ENCODE peak calls at places on chromosomes 5 and 9, in ten cellular contexts. S is HepG2, M is A549, Y is stomach, L is GM12878, E is K562, O is tibial nerve, X is ovary, N is H1, W is SK-N-SH. P is an unnamed sample.

GRCh38 chr9:98318041-98318790 is 62.8 kb upstream of the TBC1D2 start:
- DNase-seq in M (no peak), L (no peak), X (no peak), O (no peak), S (no peak), W (no peak), Y (no peak), N (no peak), E (no peak), P (no peak)

GRCh38 chr5:150398432-150399157 is 14.1 kb downstream of the CD74 start:
- DNase-seq in X (no peak), Y (peak), M (peak), N (no peak), W (no peak), E (peak), O (no peak), S (no peak), L (no peak), P (peak)

GRCh38 chr9:89778100-89779085 is 173.6 kb downstream of the GADD45G start:
- DNase-seq in W (peak), N (no peak), M (no peak), X (no peak), S (peak), L (no peak), O (no peak), Y (no peak), E (no peak), P (no peak)

GRCh38 chr9:36100532-36100931 is 36.0 kb upstream of the GLIPR2 start:
- DNase-seq in O (no peak), Y (no peak), W (no peak), S (no peak), X (no peak), M (no peak), E (no peak), N (no peak), L (no peak), P (no peak)

GRCh38 chr9:103377667-103378066 is 382.5 kb downstream of the CYLC2 start:
- DNase-seq in E (no peak), L (no peak), N (no peak), X (no peak), M (no peak), O (no peak), Y (no peak), S (no peak), W (no peak), P (no peak)

GRCh38 chr5:179146277-179146676 is 86.1 kb downstream of the ZNF354C start:
- DNase-seq in M (no peak), L (no peak), W (no peak), E (no peak), Y (no peak), N (no peak), X (no peak), S (no peak), O (no peak), P (no peak)

GRCh38 chr5:671459-672328 is 21.5 kb downstream of the TPPP start:
- DNase-seq in W (peak), E (peak), N (no peak), O (peak), X (peak), M (peak), Y (peak), S (peak), L (no peak), P (peak)

GRCh38 chr5:58972301-58972700 is 389.4 kb downstream of the RAB3C start:
- DNase-seq in L (no peak), M (no peak), E (no peak), N (no peak), Y (no peak), S (no peak), X (no peak), W (no peak), O (no peak), P (no peak)

GRCh38 chr9:113594484-113595299 is 131.2 kb downstream of the RGS3 start:
- DNase-seq in X (no peak), W (peak), N (no peak), S (no peak), E (no peak), Y (peak), L (no peak), O (no peak), M (no peak), P (no peak)

GRCh38 chr9:121192959-121193645 is 8.6 kb downstream of the RAB14 start:
- DNase-seq in O (no peak), L (no peak), S (no peak), W (no peak), X (no peak), Y (no peak), E (no peak), N (no peak), M (no peak), P (no peak)

GRCh38 chr9:71250626-71251025 is 129.2 kb upstream of the TRPM3 start:
- DNase-seq in X (no peak), W (no peak), Y (no peak), L (no peak), M (no peak), S (no peak), O (no peak), N (peak), E (no peak), P (no peak)

GRCh38 chr9:109561137-109561536 is 63.0 kb upstream of the PTPN3 start:
- DNase-seq in N (no peak), E (no peak), W (no peak), Y (no peak), S (no peak), L (no peak), M (no peak), O (no peak), X (no peak), P (no peak)

GRCh38 chr9:109556786-109557185 is 58.7 kb upstream of the PTPN3 start:
- DNase-seq in S (no peak), L (no peak), E (no peak), Y (no peak), X (no peak), W (no peak), M (no peak), N (no peak), O (no peak), P (no peak)

GRCh38 chr9:109558718-109559151 is 60.6 kb upstream of the PTPN3 start:
- DNase-seq in S (no peak), W (no peak), Y (no peak), X (no peak), L (no peak), M (no peak), E (no peak), N (no peak), O (no peak), P (no peak)

GRCh38 chr9:109557481-109557880 is 59.4 kb upstream of the PTPN3 start:
- DNase-seq in N (no peak), M (no peak), Y (no peak), L (no peak), E (no peak), S (no peak), O (no peak), X (no peak), W (no peak), P (no peak)

GRCh38 chr9:109560470-109561132 is 62.5 kb upstream of the PTPN3 start:
- DNase-seq in X (no peak), W (no peak), O (no peak), E (no peak), N (no peak), S (peak), Y (no peak), L (no peak), M (peak), P (no peak)
- TF ChIP-seq EP300 in X (no peak), W (no peak), O (no peak), E (no peak), N (no peak), S (no peak), Y (no peak), L (no peak), M (no peak), P (no peak)

GRCh38 chr5:119537704-119538103 is 85.4 kb downstream of the HSD17B4 start:
- DNase-seq in X (no peak), O (no peak), N (peak), W (no peak), E (no peak), S (no peak), Y (peak), M (peak), L (peak), P (no peak)
- TF ChIP-seq EP300 in X (no peak), O (no peak), N (no peak), W (no peak), E (no peak), S (no peak), Y (no peak), M (no peak), L (peak), P (no peak)

GRCh38 chr5:170640731-170641588 is 137.1 kb downstream of the KCNIP1 start:
- DNase-seq in E (no peak), Y (no peak), S (no peak), L (no peak), O (no peak), W (no peak), M (no peak), X (no peak), N (no peak), P (no peak)
- TF ChIP-seq EP300 in E (no peak), Y (no peak), S (no peak), L (no peak), O (no peak), W (no peak), M (no peak), X (no peak), N (no peak), P (no peak)

GRCh38 chr5:56703962-56704361 is 111.4 kb upstream of the MAP3K1 start:
- DNase-seq in L (no peak), E (no peak), W (no peak), N (no peak), O (no peak), X (no peak), M (no peak), S (no peak), Y (no peak), P (no peak)
- TF ChIP-seq EP300 in L (no peak), E (no peak), W (no peak), N (no peak), O (no peak), X (no peak), M (no peak), S (no peak), Y (no peak), P (no peak)

GRCh38 chr5:78959767-78960166 is 25.3 kb downstream of the ARSB start:
- DNase-seq in N (no peak), Y (no peak), M (no peak), E (no peak), L (no peak), X (no peak), W (peak), S (no peak), O (no peak), P (no peak)

GRCh38 chr5:78961743-78962142 is 23.4 kb downstream of the ARSB start:
- DNase-seq in O (no peak), M (no peak), S (no peak), N (no peak), X (no peak), W (no peak), L (no peak), E (no peak), Y (no peak), P (no peak)

GRCh38 chr5:78968781-78969180 is 16.3 kb downstream of the ARSB start:
- DNase-seq in L (no peak), S (no peak), W (no peak), O (no peak), N (no peak), Y (no peak), X (no peak), E (no peak), M (no peak), P (peak)

GRCh38 chr5:78964889-78965288 is 20.2 kb downstream of the ARSB start:
- DNase-seq in L (no peak), E (no peak), X (no peak), O (peak), N (no peak), W (peak), S (peak), M (peak), Y (no peak), P (no peak)
- TF ChIP-seq EP300 in L (no peak), E (no peak), X (no peak), O (no peak), N (no peak), W (no peak), S (no peak), M (no peak), Y (no peak), P (no peak)

DNA sequence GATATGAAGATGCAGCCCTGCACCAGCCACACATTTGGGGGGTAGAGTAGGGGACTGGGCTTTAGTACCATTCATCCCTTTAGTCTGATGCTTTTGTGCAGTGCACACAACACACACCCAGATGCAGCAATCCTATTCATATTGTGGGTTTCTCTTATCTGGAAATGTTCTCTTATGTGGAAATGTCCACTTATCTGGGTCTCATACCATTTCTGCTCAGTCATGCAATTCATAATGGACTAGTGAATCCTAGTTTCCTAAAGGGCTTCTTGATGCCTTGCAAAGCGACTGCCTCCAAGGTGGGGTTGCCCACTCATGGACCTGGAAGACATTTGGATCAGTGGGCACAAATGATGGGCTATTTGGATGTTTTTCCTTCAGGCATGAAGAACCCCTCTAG is 47.8 kb downstream of the C9orf152 start:
- DNase-seq in W (no peak), L (no peak), N (no peak), M (no peak), X (no peak), S (no peak), Y (no peak), E (no peak), O (no peak), P (no peak)
- TF ChIP-seq EP300 in W (no peak), L (no peak), N (no peak), M (no peak), X (no peak), S (no peak), Y (no peak), E (no peak), O (no peak), P (no peak)